ENCODE peak calls at places on chromosomes 6 and 20, in seven cellular contexts. Z, G, T, E, M, V and P are unnamed samples.

GRCh38 chr6:30490031-30490876 is 945 bp downstream of the HLA-E start:
- DNase-seq in Z (peak; percentile 72), G (peak; percentile 82), T (peak; percentile 87), E (no peak), M (peak; percentile 83), V (peak; percentile 73), P (peak; percentile 76)

GRCh38 chr6:35152067-35152707 is 11.0 kb upstream of the TCP11 start:
- DNase-seq in Z (no peak), G (no peak), T (no peak), E (peak; percentile 7), M (no peak), V (no peak), P (no peak)

GRCh38 chr20:51196991-51197651 is 174.2 kb upstream of the KCNG1 start:
- DNase-seq in Z (no peak), G (no peak), T (no peak), E (no peak), M (no peak), V (no peak), P (no peak)

GRCh38 chr6:64516393-64516792 is 880.8 kb downstream of the PHF3 start:
- DNase-seq in Z (no peak), G (no peak), T (no peak), E (no peak), M (no peak), V (no peak), P (no peak)

GRCh38 chr6:126015869-126016268 is 29.5 kb downstream of the TRMT11 start:
- DNase-seq in Z (no peak), G (no peak), T (no peak), E (no peak), M (no peak), V (no peak), P (no peak)

GRCh38 chr6:68343901-68344300 is 291.2 kb upstream of the ADGRB3 start:
- DNase-seq in Z (no peak), G (no peak), T (no peak), E (no peak), M (no peak), V (no peak), P (peak; percentile 18)

GRCh38 chr6:20230720-20231119 is 18.5 kb upstream of the MBOAT1 start:
- DNase-seq in Z (no peak), G (no peak), T (no peak), E (no peak), M (no peak), V (no peak), P (no peak)

GRCh38 chr6:129577691-129578090 is 132.3 kb downstream of the ARHGAP18 start:
- DNase-seq in Z (no peak), G (no peak), T (no peak), E (no peak), M (no peak), V (no peak), P (no peak)

GRCh38 chr20:32466739-32467505 is 108.8 kb downstream of the ASXL1 start:
- DNase-seq in Z (no peak), G (no peak), T (no peak), E (no peak), M (no peak), V (no peak), P (no peak)

GRCh38 chr20:63117661-63118302 is 98.1 kb downstream of the YTHDF1 start:
- DNase-seq in Z (no peak), G (no peak), T (no peak), E (no peak), M (peak; percentile 75), V (no peak), P (no peak)

GRCh38 chr6:100202417-100203194 is 208.6 kb upstream of the MCHR2 start:
- DNase-seq in Z (no peak), G (no peak), T (no peak), E (peak; percentile 77), M (no peak), V (no peak), P (no peak)

GRCh38 chr6:110482774-110483400 is 6.5 kb upstream of the SLC22A16 start:
- DNase-seq in Z (no peak), G (no peak), T (no peak), E (no peak), M (no peak), V (no peak), P (no peak)

GRCh38 chr6:168286116-168286515 is 33.5 kb downstream of the DACT2 start:
- DNase-seq in Z (no peak), G (no peak), T (no peak), E (no peak), M (no peak), V (no peak), P (no peak)

GRCh38 chr6:134551245-134551960 is 233.5 kb upstream of the SGK1 start:
- DNase-seq in Z (no peak), G (no peak), T (no peak), E (no peak), M (no peak), V (no peak), P (peak; percentile 38)

GRCh38 chr6:6557504-6557839 is 31.0 kb upstream of the LY86 start:
- DNase-seq in Z (no peak), G (no peak), T (no peak), E (no peak), M (no peak), V (no peak), P (no peak)

GRCh38 chr6:72260489-72260888 is 361.4 kb upstream of the KCNQ5 start:
- DNase-seq in Z (no peak), G (no peak), T (no peak), E (no peak), M (no peak), V (no peak), P (no peak)

GRCh38 chr6:15897063-15897934 is 231.6 kb upstream of the MYLIP start:
- DNase-seq in Z (peak; percentile 40), G (no peak), T (no peak), E (no peak), M (no peak), V (peak; percentile 46), P (peak; percentile 62)

GRCh38 chr6:8108031-8108660 is 5.8 kb upstream of the EEF1E1 start:
- DNase-seq in Z (no peak), G (no peak), T (no peak), E (peak; percentile 27), M (no peak), V (no peak), P (peak; percentile 44)

GRCh38 chr6:39347906-39348585 is 25.5 kb upstream of the KCNK16 start:
- DNase-seq in Z (peak; percentile 45), G (peak; percentile 69), T (no peak), E (peak; percentile 24), M (no peak), V (peak; percentile 70), P (peak; percentile 67)
- TF ChIP-seq POLR2A in Z (no peak), G (no peak), T (no peak), E (no peak), M (no peak), V (no peak), P (no peak)

GRCh38 chr6:18432619-18433018 is 45.5 kb downstream of the RNF144B start:
- DNase-seq in Z (no peak), G (no peak), T (no peak), E (no peak), M (no peak), V (no peak), P (no peak)

GRCh38 chr6:18432180-18432579 is 45.0 kb downstream of the RNF144B start:
- DNase-seq in Z (no peak), G (no peak), T (no peak), E (no peak), M (no peak), V (no peak), P (no peak)

GRCh38 chr6:18431581-18431980 is 44.4 kb downstream of the RNF144B start:
- DNase-seq in Z (no peak), G (no peak), T (no peak), E (no peak), M (no peak), V (no peak), P (no peak)

GRCh38 chr6:18433059-18433458 is 45.9 kb downstream of the RNF144B start:
- DNase-seq in Z (no peak), G (no peak), T (no peak), E (no peak), M (no peak), V (no peak), P (no peak)

DNA sequence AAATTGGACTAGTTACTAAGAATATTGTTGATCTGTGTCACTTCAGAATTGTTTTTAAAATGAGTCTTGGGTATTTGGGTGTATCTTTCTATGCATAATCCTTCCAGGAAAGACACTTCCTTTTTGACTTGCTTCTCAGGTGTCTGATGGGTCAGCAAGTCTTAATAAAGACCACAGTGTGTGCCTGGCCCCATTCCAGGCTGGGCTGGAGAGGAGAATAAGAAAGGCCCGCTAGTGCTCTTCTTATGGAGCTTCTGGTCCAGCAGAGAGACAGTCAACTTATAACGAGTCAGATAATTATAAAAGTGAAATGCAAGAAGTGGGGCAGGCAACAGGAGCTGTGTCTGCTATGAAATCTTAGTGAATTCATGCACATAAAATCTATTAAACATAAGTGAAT is 42.5 kb downstream of the RNF144B start:
- DNase-seq in Z (no peak), G (no peak), T (no peak), E (no peak), M (no peak), V (no peak), P (no peak)
- H3K4me1 ChIP-seq in Z (no peaks in the 10 kb centered on the region), G (no peaks in the 10 kb centered on the region), T (no peaks in the 10 kb centered on the region), E (peaks cover 9% of the 10 kb centered on the region), M (peaks cover 4% of the 10 kb centered on the region), V (no peaks in the 10 kb centered on the region), P (no peaks in the 10 kb centered on the region)

DNA sequence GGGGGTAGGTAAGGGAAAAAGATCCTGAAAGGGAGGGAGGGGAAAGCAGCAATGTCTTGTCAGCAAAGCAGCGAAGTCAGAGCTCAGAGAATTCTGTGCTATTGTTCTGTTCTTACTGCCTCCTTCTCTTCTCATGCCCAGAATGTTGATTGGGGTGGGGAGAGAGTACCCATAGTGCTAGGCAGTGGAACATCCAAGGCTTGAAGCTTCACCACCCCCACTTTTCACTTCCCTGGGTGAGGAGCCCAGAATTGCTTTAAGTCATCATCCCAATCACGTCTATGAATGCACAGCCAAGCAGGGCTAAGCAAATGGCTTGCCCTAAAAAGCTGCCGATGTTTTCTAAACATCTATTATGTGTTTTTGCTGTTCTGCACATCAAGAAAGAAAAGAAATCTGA is 16.5 kb downstream of the REPS1 start:
- DNase-seq in Z (no peak), G (no peak), T (no peak), E (no peak), M (no peak), V (no peak), P (no peak)
- H3K4me3 ChIP-seq in Z (no peak overlapping the region), G (no peak overlapping the region), T (no peak overlapping the region), E (no peak overlapping the region), M (no peak overlapping the region), V (no peak overlapping the region), P (no peak overlapping the region)

DNA sequence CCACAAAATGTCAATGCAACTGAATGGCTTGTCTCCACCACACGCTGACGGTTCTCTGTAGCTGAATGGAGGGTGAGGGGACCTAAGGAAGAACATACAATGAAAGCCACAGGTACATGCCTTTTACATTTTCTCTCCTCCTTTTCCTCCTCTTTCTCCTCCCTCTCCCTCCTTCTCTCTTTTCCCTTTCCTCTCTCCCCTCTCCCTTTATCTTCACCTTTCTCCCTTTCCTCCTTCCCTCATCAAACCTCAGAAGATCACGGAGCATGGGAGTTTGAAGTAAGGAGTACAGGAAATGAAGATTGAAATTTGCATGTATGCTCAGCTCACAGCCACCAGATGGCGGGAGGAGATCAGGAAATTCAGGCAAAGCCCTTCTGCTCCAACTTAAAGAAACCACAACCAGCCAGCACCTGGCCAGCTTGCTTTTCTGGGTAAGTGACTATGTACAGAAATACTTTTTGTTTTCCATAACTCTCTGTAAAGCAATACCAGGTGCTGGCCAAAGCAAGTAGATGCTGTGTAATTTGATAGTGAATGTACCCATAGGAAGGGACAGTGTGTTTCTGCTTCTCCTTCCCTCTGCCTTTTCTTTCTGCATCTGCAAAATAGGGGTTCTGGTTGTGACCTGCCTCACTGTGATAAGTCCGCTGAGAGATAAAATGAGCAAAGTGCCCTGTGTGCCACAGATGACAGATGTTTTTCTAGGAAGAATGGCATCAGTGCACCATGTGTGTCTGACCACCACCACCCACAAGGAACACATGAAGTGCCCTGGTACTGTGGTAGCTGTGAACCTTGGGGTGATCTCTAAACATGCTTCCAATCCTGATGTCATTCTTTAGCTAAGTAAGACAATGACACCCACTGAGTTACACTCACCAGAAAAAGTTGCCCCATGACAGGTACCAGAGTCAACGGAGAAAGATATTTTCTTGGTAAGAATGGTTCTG is 18.6 kb upstream of the FOXO3 start:
- DNase-seq in Z (peak; percentile 77), G (peak; percentile 83), T (peak; percentile 84), E (peak; percentile 75), M (no peak), V (peak; percentile 80), P (peak; percentile 73)
- TF ChIP-seq POLR2A in Z (no peak), G (no peak), T (no peak), E (no peak), M (no peak), V (no peak), P (no peak)